ENCODE peak calls at places on chromosomes 6 and 20, in six cellular contexts. One of them, this sample, is unnamed.

GRCh38 chr6:43125119-43125518 is 46.0 kb upstream of the SRF start:
- DNase-seq in foreskin fibroblast: peak
- DNase-seq in GM23338: no peak
- DNase-seq in left ventricle myocardium inferior: no peak
- DNase-seq in ovary: no peak
- DNase-seq in CD8-positive, alpha-beta T cell: no peak
- DNase-seq in this sample: no peak

GRCh38 chr6:15399651-15400470 is 154.0 kb downstream of the JARID2 start:
- DNase-seq in ovary: peak
- DNase-seq in foreskin fibroblast: peak
- DNase-seq in left ventricle myocardium inferior: peak
- DNase-seq in GM23338: no peak
- DNase-seq in CD8-positive, alpha-beta T cell: no peak
- DNase-seq in this sample: no peak

GRCh38 chr6:28884423-28885148 is 39.2 kb downstream of the TRIM27 start:
- DNase-seq in CD8-positive, alpha-beta T cell: peak
- DNase-seq in GM23338: no peak
- DNase-seq in ovary: no peak
- DNase-seq in left ventricle myocardium inferior: no peak
- DNase-seq in foreskin fibroblast: no peak
- DNase-seq in this sample: no peak

GRCh38 chr6:53189554-53189953 is 40.9 kb upstream of the GCM1 start:
- DNase-seq in foreskin fibroblast: peak
- DNase-seq in GM23338: no peak
- DNase-seq in left ventricle myocardium inferior: no peak
- DNase-seq in CD8-positive, alpha-beta T cell: no peak
- DNase-seq in ovary: no peak
- DNase-seq in this sample: no peak

GRCh38 chr6:38310061-38310460 is 329.7 kb downstream of the BTBD9 start:
- DNase-seq in ovary: no peak
- DNase-seq in CD8-positive, alpha-beta T cell: no peak
- DNase-seq in left ventricle myocardium inferior: no peak
- DNase-seq in GM23338: no peak
- DNase-seq in foreskin fibroblast: no peak
- DNase-seq in this sample: no peak

GRCh38 chr6:73893696-73894095 is 197.7 kb downstream of the CD109 start:
- DNase-seq in ovary: no peak
- DNase-seq in left ventricle myocardium inferior: no peak
- DNase-seq in CD8-positive, alpha-beta T cell: no peak
- DNase-seq in foreskin fibroblast: no peak
- DNase-seq in GM23338: no peak
- DNase-seq in this sample: no peak

GRCh38 chr6:16764188-16764950 is 3.1 kb upstream of the ATXN1 start:
- DNase-seq in GM23338: peak
- DNase-seq in foreskin fibroblast: no peak
- DNase-seq in ovary: no peak
- DNase-seq in left ventricle myocardium inferior: no peak
- DNase-seq in CD8-positive, alpha-beta T cell: no peak
- DNase-seq in this sample: no peak

GRCh38 chr20:47557218-47557617 is 55.5 kb downstream of the NCOA3 start:
- DNase-seq in GM23338: no peak
- DNase-seq in ovary: no peak
- DNase-seq in left ventricle myocardium inferior: no peak
- DNase-seq in foreskin fibroblast: no peak
- DNase-seq in CD8-positive, alpha-beta T cell: no peak
- DNase-seq in this sample: no peak

GRCh38 chr20:32089637-32090330 is 19.7 kb upstream of the TM9SF4 start:
- DNase-seq in left ventricle myocardium inferior: no peak
- DNase-seq in CD8-positive, alpha-beta T cell: no peak
- DNase-seq in GM23338: peak
- DNase-seq in foreskin fibroblast: no peak
- DNase-seq in ovary: no peak
- DNase-seq in this sample: no peak

GRCh38 chr6:15776458-15776980 is 113.7 kb upstream of the DTNBP1 start:
- DNase-seq in foreskin fibroblast: no peak
- DNase-seq in GM23338: no peak
- DNase-seq in CD8-positive, alpha-beta T cell: no peak
- DNase-seq in ovary: no peak
- DNase-seq in left ventricle myocardium inferior: no peak
- DNase-seq in this sample: no peak

GRCh38 chr6:21201181-21201580 is 392.4 kb upstream of the SOX4 start:
- DNase-seq in left ventricle myocardium inferior: no peak
- DNase-seq in CD8-positive, alpha-beta T cell: no peak
- DNase-seq in foreskin fibroblast: no peak
- DNase-seq in ovary: no peak
- DNase-seq in GM23338: no peak
- DNase-seq in this sample: no peak

GRCh38 chr6:126723541-126724170 is 383.7 kb downstream of the CENPW start:
- DNase-seq in left ventricle myocardium inferior: no peak
- DNase-seq in CD8-positive, alpha-beta T cell: no peak
- DNase-seq in ovary: no peak
- DNase-seq in GM23338: no peak
- DNase-seq in foreskin fibroblast: no peak
- DNase-seq in this sample: no peak

GRCh38 chr20:13141541-13141940 is 79.5 kb upstream of the ISM1 start:
- DNase-seq in GM23338: no peak
- DNase-seq in left ventricle myocardium inferior: no peak
- DNase-seq in ovary: no peak
- DNase-seq in CD8-positive, alpha-beta T cell: no peak
- DNase-seq in foreskin fibroblast: peak
- DNase-seq in this sample: no peak

GRCh38 chr6:134676307-134677281 is 273.3 kb downstream of the ALDH8A1 start:
- DNase-seq in GM23338: no peak
- DNase-seq in foreskin fibroblast: peak
- DNase-seq in CD8-positive, alpha-beta T cell: no peak
- DNase-seq in ovary: no peak
- DNase-seq in left ventricle myocardium inferior: no peak
- DNase-seq in this sample: no peak

GRCh38 chr6:166769648-166770047 is 142.6 kb upstream of the RPS6KA2 start:
- DNase-seq in foreskin fibroblast: no peak
- DNase-seq in GM23338: no peak
- DNase-seq in CD8-positive, alpha-beta T cell: peak
- DNase-seq in ovary: no peak
- DNase-seq in left ventricle myocardium inferior: no peak
- DNase-seq in this sample: no peak

GRCh38 chr6:166772518-166772917 is 145.5 kb upstream of the RPS6KA2 start:
- DNase-seq in foreskin fibroblast: no peak
- DNase-seq in GM23338: peak
- DNase-seq in ovary: no peak
- DNase-seq in CD8-positive, alpha-beta T cell: no peak
- DNase-seq in left ventricle myocardium inferior: no peak
- DNase-seq in this sample: peak

GRCh38 chr6:166768761-166769160 is 141.7 kb upstream of the RPS6KA2 start:
- DNase-seq in GM23338: no peak
- DNase-seq in ovary: no peak
- DNase-seq in foreskin fibroblast: no peak
- DNase-seq in CD8-positive, alpha-beta T cell: peak
- DNase-seq in left ventricle myocardium inferior: no peak
- DNase-seq in this sample: no peak

GRCh38 chr6:166771701-166772100 is 144.7 kb upstream of the RPS6KA2 start:
- DNase-seq in foreskin fibroblast: no peak
- DNase-seq in left ventricle myocardium inferior: no peak
- DNase-seq in CD8-positive, alpha-beta T cell: no peak
- DNase-seq in ovary: no peak
- DNase-seq in GM23338: no peak
- DNase-seq in this sample: no peak

DNA sequence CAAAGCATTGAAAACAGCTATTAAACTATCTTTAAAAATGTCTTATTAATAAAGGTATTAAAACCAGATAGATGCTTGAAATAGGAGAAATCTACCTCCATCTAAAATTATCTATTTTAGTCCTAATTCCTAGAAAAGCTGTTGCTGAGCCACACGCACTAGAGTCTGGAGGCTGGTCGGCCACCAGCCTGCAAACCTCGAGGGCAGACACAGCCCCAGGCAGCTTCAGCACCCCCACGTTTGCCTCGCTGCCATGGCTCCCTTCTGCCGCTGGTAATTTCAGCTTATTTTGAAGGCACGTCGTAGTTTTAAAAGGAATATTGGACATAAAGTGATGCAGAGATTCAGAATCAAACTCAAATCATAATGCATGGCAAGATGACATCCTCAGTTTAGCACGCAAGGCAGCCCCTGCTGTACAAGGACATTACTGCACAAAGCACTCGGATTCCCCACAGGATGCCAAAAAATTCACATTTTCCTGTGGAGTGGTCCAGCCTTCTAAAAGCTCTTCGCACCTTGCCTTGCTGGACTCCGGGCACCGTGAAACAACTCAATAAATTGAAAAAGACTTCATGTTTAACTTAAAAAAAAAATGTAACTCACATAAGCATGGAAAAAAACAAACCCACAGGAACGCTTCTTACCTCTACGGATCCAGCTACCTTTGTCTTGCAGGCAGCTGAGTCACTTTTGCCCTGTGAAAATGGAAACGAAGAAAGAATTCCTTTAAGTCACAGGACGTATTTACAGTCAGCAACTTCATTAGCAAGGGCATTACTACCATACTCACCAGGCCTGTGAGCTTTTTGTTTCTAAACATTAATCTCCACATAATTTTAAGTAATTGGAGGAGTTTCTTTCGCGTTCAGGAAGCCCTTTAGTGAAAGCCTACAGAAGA is 143.4 kb upstream of the RPS6KA2 start:
- DNase-seq in CD8-positive, alpha-beta T cell: peak
- DNase-seq in foreskin fibroblast: no peak
- DNase-seq in ovary: no peak
- DNase-seq in GM23338: peak
- DNase-seq in left ventricle myocardium inferior: no peak
- DNase-seq in this sample: no peak
- TF ChIP-seq CTCF in CD8-positive, alpha-beta T cell: no peak
- TF ChIP-seq CTCF in foreskin fibroblast: peak
- TF ChIP-seq CTCF in ovary: no peak
- TF ChIP-seq CTCF in GM23338: peak
- TF ChIP-seq CTCF in left ventricle myocardium inferior: no peak
- TF ChIP-seq CTCF in this sample: no peak

GRCh38 chr6:71204741-71205140 is 83.9 kb upstream of the OGFRL1 start:
- DNase-seq in left ventricle myocardium inferior: no peak
- DNase-seq in foreskin fibroblast: no peak
- DNase-seq in ovary: no peak
- DNase-seq in CD8-positive, alpha-beta T cell: no peak
- DNase-seq in GM23338: no peak
- DNase-seq in this sample: no peak

GRCh38 chr6:71206086-71206485 is 82.5 kb upstream of the OGFRL1 start:
- DNase-seq in left ventricle myocardium inferior: no peak
- DNase-seq in CD8-positive, alpha-beta T cell: no peak
- DNase-seq in foreskin fibroblast: no peak
- DNase-seq in ovary: no peak
- DNase-seq in GM23338: no peak
- DNase-seq in this sample: no peak

GRCh38 chr6:71203211-71203610 is 85.4 kb upstream of the OGFRL1 start:
- DNase-seq in CD8-positive, alpha-beta T cell: no peak
- DNase-seq in foreskin fibroblast: no peak
- DNase-seq in ovary: no peak
- DNase-seq in left ventricle myocardium inferior: no peak
- DNase-seq in GM23338: no peak
- DNase-seq in this sample: no peak

GRCh38 chr6:71209206-71209605 is 79.4 kb upstream of the OGFRL1 start:
- DNase-seq in GM23338: no peak
- DNase-seq in ovary: no peak
- DNase-seq in CD8-positive, alpha-beta T cell: no peak
- DNase-seq in foreskin fibroblast: no peak
- DNase-seq in left ventricle myocardium inferior: no peak
- DNase-seq in this sample: no peak

GRCh38 chr6:71205336-71205956 is 83.2 kb upstream of the OGFRL1 start:
- DNase-seq in CD8-positive, alpha-beta T cell: no peak
- DNase-seq in ovary: no peak
- DNase-seq in GM23338: no peak
- DNase-seq in foreskin fibroblast: peak
- DNase-seq in left ventricle myocardium inferior: no peak
- DNase-seq in this sample: no peak
- TF ChIP-seq CTCF in CD8-positive, alpha-beta T cell: no peak
- TF ChIP-seq CTCF in ovary: no peak
- TF ChIP-seq CTCF in GM23338: no peak
- TF ChIP-seq CTCF in foreskin fibroblast: no peak
- TF ChIP-seq CTCF in left ventricle myocardium inferior: no peak
- TF ChIP-seq CTCF in this sample: no peak

GRCh38 chr6:24492475-24492874 is 2.3 kb upstream of the ALDH5A1 start:
- DNase-seq in GM23338: peak
- DNase-seq in left ventricle myocardium inferior: no peak
- DNase-seq in CD8-positive, alpha-beta T cell: no peak
- DNase-seq in ovary: no peak
- DNase-seq in foreskin fibroblast: no peak
- DNase-seq in this sample: peak

GRCh38 chr6:24493945-24494725 is 634 bp upstream of the ALDH5A1 start:
- DNase-seq in left ventricle myocardium inferior: no peak
- DNase-seq in ovary: no peak
- DNase-seq in CD8-positive, alpha-beta T cell: no peak
- DNase-seq in foreskin fibroblast: no peak
- DNase-seq in GM23338: no peak
- DNase-seq in this sample: no peak

GRCh38 chr6:24497254-24497989 is 2.7 kb downstream of the ALDH5A1 start:
- DNase-seq in ovary: no peak
- DNase-seq in foreskin fibroblast: no peak
- DNase-seq in left ventricle myocardium inferior: no peak
- DNase-seq in CD8-positive, alpha-beta T cell: no peak
- DNase-seq in GM23338: no peak
- DNase-seq in this sample: no peak

GRCh38 chr6:24495516-24495847 is 713 bp downstream of the ALDH5A1 start:
- DNase-seq in left ventricle myocardium inferior: peak
- DNase-seq in ovary: peak
- DNase-seq in GM23338: peak
- DNase-seq in CD8-positive, alpha-beta T cell: peak
- DNase-seq in foreskin fibroblast: no peak
- DNase-seq in this sample: peak

DNA sequence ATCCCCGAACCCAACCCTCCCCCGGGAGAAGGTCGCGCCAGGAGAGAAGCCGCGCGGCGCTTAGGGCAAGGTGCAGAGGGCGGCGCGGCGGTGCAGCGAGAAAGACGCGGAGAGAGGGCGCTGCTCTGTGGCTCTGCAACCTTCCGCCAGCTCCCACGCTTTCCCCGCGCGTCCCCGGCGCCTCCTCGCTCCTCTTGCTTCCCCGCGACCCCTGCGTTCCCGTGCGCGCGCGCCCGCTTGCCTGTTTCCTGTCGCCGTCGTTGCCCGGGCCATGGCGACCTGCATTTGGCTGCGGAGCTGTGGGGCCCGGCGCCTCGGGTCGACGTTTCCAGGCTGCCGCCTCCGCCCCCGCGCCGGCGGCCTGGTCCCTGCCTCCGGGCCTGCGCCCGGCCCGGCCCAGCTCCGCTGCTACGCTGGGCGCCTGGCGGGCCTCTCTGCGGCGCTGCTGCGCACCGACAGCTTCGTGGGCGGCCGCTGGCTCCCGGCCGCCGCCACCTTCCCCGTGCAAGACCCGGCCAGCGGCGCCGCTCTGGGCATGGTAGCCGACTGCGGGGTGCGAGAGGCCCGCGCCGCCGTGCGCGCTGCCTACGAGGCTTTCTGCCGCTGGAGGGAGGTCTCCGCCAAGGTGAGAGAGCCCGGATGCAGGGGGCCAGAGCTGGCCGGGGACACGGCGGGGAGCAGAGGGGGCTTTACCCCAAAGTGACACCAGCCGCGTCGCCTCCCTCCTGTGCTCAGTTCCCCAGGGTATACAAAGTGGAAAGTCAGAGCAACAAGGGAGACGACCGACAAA is at the start of gene ALDH5A1:
- DNase-seq in CD8-positive, alpha-beta T cell: peak
- DNase-seq in ovary: peak
- DNase-seq in left ventricle myocardium inferior: peak
- DNase-seq in GM23338: peak
- DNase-seq in foreskin fibroblast: peak
- DNase-seq in this sample: peak
- TF ChIP-seq CTCF in CD8-positive, alpha-beta T cell: no peak
- TF ChIP-seq CTCF in ovary: no peak
- TF ChIP-seq CTCF in left ventricle myocardium inferior: peak
- TF ChIP-seq CTCF in GM23338: no peak
- TF ChIP-seq CTCF in foreskin fibroblast: peak
- TF ChIP-seq CTCF in this sample: peak

GRCh38 chr6:116087437-116088027 is 13.1 kb upstream of the NT5DC1 start:
- DNase-seq in CD8-positive, alpha-beta T cell: no peak
- DNase-seq in left ventricle myocardium inferior: no peak
- DNase-seq in ovary: no peak
- DNase-seq in GM23338: no peak
- DNase-seq in foreskin fibroblast: peak
- DNase-seq in this sample: no peak
- TF ChIP-seq CTCF in CD8-positive, alpha-beta T cell: no peak
- TF ChIP-seq CTCF in left ventricle myocardium inferior: no peak
- TF ChIP-seq CTCF in ovary: no peak
- TF ChIP-seq CTCF in GM23338: no peak
- TF ChIP-seq CTCF in foreskin fibroblast: peak
- TF ChIP-seq CTCF in this sample: no peak

This sample was measured in Calu3.